ENCODE peak calls at places on chromosomes 11 and 22, in seven cellular contexts. P is NCI-H460; S is AG04450; J is KG1; V is fibroblast of mammary gland; M is KBM-7; Q is activated effector memory CD4-positive, alpha-beta T cell treated with Interleukin-2 at 50 U/mL for 16 hours. I is an unnamed sample.

GRCh38 chr11:1050581-1051355 is 14.2 kb upstream of the MUC6 start:
- DNase-seq in P (peak), S (no peak), J (peak), V (peak), M (peak), Q (peak), I (no peak)

GRCh38 chr11:25065711-25066110 is 568.9 kb downstream of the LUZP2 start:
- DNase-seq in P (no peak), S (no peak), J (no peak), V (peak), M (no peak), Q (no peak), I (no peak)

GRCh38 chr11:63532799-63533475 is 3.7 kb upstream of the PLAAT4 start:
- DNase-seq in P (no peak), S (no peak), J (no peak), V (no peak), M (no peak), Q (no peak), I (no peak)

GRCh38 chr11:132058211-132058772 is 687.9 kb downstream of the NTM start:
- DNase-seq in P (no peak), S (no peak), J (peak), V (peak), M (peak), Q (no peak), I (no peak)

GRCh38 chr11:68173926-68174325 is 39.2 kb downstream of the KMT5B start:
- DNase-seq in P (no peak), S (no peak), J (no peak), V (no peak), M (no peak), Q (no peak), I (no peak)

GRCh38 chr22:46062971-46063631 is 86.1 kb upstream of the WNT7B start:
- DNase-seq in P (no peak), S (no peak), J (no peak), V (peak), M (no peak), Q (no peak), I (no peak)

GRCh38 chr11:112113539-112114457 is 27.1 kb downstream of the SDHD start:
- DNase-seq in P (peak), S (no peak), J (peak), V (peak), M (peak), Q (no peak), I (peak)

GRCh38 chr11:75536786-75537629 is 11.3 kb upstream of the GDPD5 start:
- DNase-seq in P (no peak), S (no peak), J (no peak), V (peak), M (peak), Q (peak), I (no peak)

GRCh38 chr22:22245935-22246525 is 1.4 kb downstream of the VPREB1 start:
- DNase-seq in P (no peak), S (no peak), J (no peak), V (no peak), M (no peak), Q (no peak), I (no peak)

GRCh38 chr11:8269636-8270035 is 6.0 kb upstream of the LMO1 start:
- DNase-seq in P (no peak), S (no peak), J (no peak), V (no peak), M (no peak), Q (no peak), I (no peak)

GRCh38 chr11:62322524-62322923 is 14.7 kb upstream of the ASRGL1 start:
- DNase-seq in P (no peak), S (no peak), J (no peak), V (no peak), M (no peak), Q (no peak), I (no peak)